ENCODE peak calls at places on chromosomes 12 and 14, in nine cellular contexts. F is activated CD4-positive, alpha-beta T cell treated with anti-CD3 and anti-CD28 coated beads, Interleukin-2, amount 10 ng/mL, durations not matched to agents 24 days and 14 days; T is activated T-cell treated with anti-CD3 and anti-CD28 coated beads, Interleukin-2, amount 50 U/mL, for 1 hour; N is fibroblast of mammary gland; S is GM03348; M is stimulated activated CD4-positive, alpha-beta T cell treated with anti-CD3 and anti-CD28 coated beads, TNF-alpha, amount 100 ng/mL, for 1 hour; X is NCI-H510A treated with DMSO at 0.1 percent for 48 hours; Z is AG04450; P is NCI-H1092 treated with DMSO at 0.1 percent for 48 hours. C is an unnamed sample.
A peak's percentile ranks its signal among the peaks of the same experiment; 100 is the strongest.

GRCh38 chr14:103127356-103127755 is 4.1 kb downstream of the TNFAIP2 start:
- DNase-seq in T (no peak), Z (no peak), X (no peak), S (no peak), M (no peak), P (no peak), N (no peak), F (no peak), C (no peak)

GRCh38 chr14:91138511-91139359 is 24.9 kb downstream of the DGLUCY start:
- DNase-seq in Z (no peak), F (peak; percentile 88), P (peak; percentile 7), X (no peak), S (no peak), T (peak; percentile 28), M (no peak), N (peak; percentile 50), C (no peak)

GRCh38 chr12:47903151-47903611 is 1.6 kb downstream of the VDR start:
- DNase-seq in Z (peak; percentile 57), T (no peak), F (peak; percentile 73), X (no peak), S (peak; percentile 87), P (no peak), N (peak; percentile 76), M (no peak), C (no peak)

GRCh38 chr12:27751386-27752047 is 28.5 kb upstream of the KLHL42 start:
- DNase-seq in M (no peak), P (no peak), N (no peak), F (no peak), S (no peak), Z (no peak), T (no peak), X (peak; percentile 36), C (no peak)

GRCh38 chr12:15726029-15726756 is 63.0 kb downstream of the EPS8 start:
- DNase-seq in P (no peak), F (no peak), S (peak; percentile 9), X (no peak), N (no peak), T (no peak), Z (no peak), M (no peak), C (no peak)

GRCh38 chr12:96881608-96882007 is 25.4 kb upstream of the NEDD1 start:
- DNase-seq in T (no peak), X (no peak), M (no peak), F (peak; percentile 44), Z (no peak), N (no peak), S (no peak), P (no peak), C (no peak)

GRCh38 chr12:46110220-46110700 is 119.9 kb upstream of the SCAF11 start:
- DNase-seq in N (no peak), X (no peak), F (no peak), S (no peak), T (no peak), M (no peak), P (no peak), Z (no peak), C (no peak)

GRCh38 chr14:37708481-37708880 is 113.1 kb downstream of the TTC6 start:
- DNase-seq in T (no peak), F (no peak), S (peak; percentile 7), Z (peak; percentile 7), M (no peak), P (no peak), N (no peak), X (no peak), C (no peak)

GRCh38 chr12:108060054-108060453 is 69.0 kb upstream of the WSCD2 start:
- DNase-seq in M (no peak), S (no peak), Z (no peak), T (no peak), F (no peak), X (no peak), N (no peak), P (no peak), C (no peak)

GRCh38 chr12:68792952-68793351 is 15.0 kb upstream of the MDM2 start:
- DNase-seq in S (peak; percentile 19), N (peak; percentile 47), X (peak; percentile 73), M (no peak), Z (no peak), T (no peak), F (peak; percentile 73), P (no peak), C (no peak)

GRCh38 chr14:43540948-43541347 is 966.1 kb downstream of the FSCB start:
- DNase-seq in P (no peak), S (no peak), T (no peak), N (no peak), Z (no peak), F (no peak), X (no peak), M (no peak), C (no peak)

GRCh38 chr12:546920-547845 is 87.4 kb downstream of the B4GALNT3 start:
- DNase-seq in F (peak; percentile 93), M (peak; percentile 48), T (peak; percentile 77), S (peak; percentile 92), P (peak; percentile 53), Z (no peak), N (peak; percentile 30), X (peak; percentile 50), C (no peak)

GRCh38 chr14:69077841-69078240 is 75.1 kb downstream of the DCAF5 start:
- DNase-seq in S (peak; percentile 75), M (no peak), P (no peak), X (no peak), F (no peak), N (peak; percentile 78), T (no peak), Z (peak; percentile 53), C (no peak)

GRCh38 chr12:33825986-33826602 is 196.2 kb upstream of the ALG10 start:
- DNase-seq in S (no peak), X (no peak), M (no peak), T (no peak), F (no peak), N (no peak), Z (no peak), P (no peak), C (no peak)

GRCh38 chr12:57815177-57816000 is 3.1 kb downstream of the AVIL start:
- DNase-seq in X (peak; percentile 96), P (no peak), F (no peak), S (no peak), T (no peak), M (no peak), N (no peak), Z (no peak), C (no peak)

GRCh38 chr14:75190023-75190422 is 13.6 kb upstream of the TMED10 start:
- DNase-seq in F (no peak), N (no peak), Z (no peak), T (no peak), S (no peak), M (no peak), P (no peak), X (no peak), C (no peak)

GRCh38 chr12:10672231-10672868 is 1.5 kb downstream of the STYK1 start:
- DNase-seq in S (no peak), M (no peak), T (peak; percentile 21), X (no peak), F (peak; percentile 60), P (no peak), N (no peak), Z (no peak), C (no peak)

GRCh38 chr14:96852823-96853422 is 55.7 kb downstream of the VRK1 start:
- DNase-seq in P (peak; percentile 17), Z (peak; percentile 34), S (peak; percentile 55), F (peak; percentile 63), N (peak; percentile 72), T (no peak), M (no peak), X (peak; percentile 38), C (peak; percentile 25)

C was measured in NCI-H526 treated with DMSO at 0.1 percent for 48 hours.